ENCODE peak calls at places on chromosomes 1 and 21, in four cellular contexts. Q is stimulated activated CD4-positive, alpha-beta T cell treated with anti-CD3 and anti-CD28 coated beads, Interleukin-12 subunit alpha, Interleukin-12 subunit beta, amount 100 ng/mL, for 4 hours; S is NCI-H2107; R is aorta. N is an unnamed sample.
A peak's percentile ranks its signal among the peaks of the same experiment; 100 is the strongest.

GRCh38 chr1:23402286-23403037 is 22.1 kb downstream of the TCEA3 start:
- DNase-seq in Q (no peak), S (no peak), R (no peak), N (no peak)

GRCh38 chr1:9292361-9293240 is at the start of gene SPSB1:
- DNase-seq in Q (peak; percentile 62), S (no peak), R (peak; percentile 88), N (peak; percentile 69)

GRCh38 chr1:204261746-204262505 is 48.1 kb upstream of the GOLT1A start:
- DNase-seq in Q (no peak), S (no peak), R (no peak), N (no peak)

GRCh38 chr1:55789466-55789865 is 574.3 kb upstream of the USP24 start:
- DNase-seq in Q (no peak), S (no peak), R (no peak), N (no peak)

GRCh38 chr1:54989473-54989872 is 9.0 kb downstream of the TMEM61 start:
- DNase-seq in Q (no peak), S (no peak), R (no peak), N (no peak)

GRCh38 chr1:115912116-115912515 is 64.2 kb upstream of the SLC22A15 start:
- DNase-seq in Q (no peak), S (no peak), R (no peak), N (no peak)

GRCh38 chr1:234707641-234708040 is 97.7 kb upstream of the IRF2BP2 start:
- DNase-seq in Q (no peak), S (no peak), R (no peak), N (no peak)

GRCh38 chr1:7493711-7494110 is 277.4 kb upstream of the VAMP3 start:
- DNase-seq in Q (no peak), S (no peak), R (no peak), N (no peak)

GRCh38 chr21:31557956-31558838 is 101.3 kb upstream of the SOD1 start:
- DNase-seq in Q (peak; percentile 24), S (peak; percentile 55), R (peak; percentile 73), N (peak; percentile 65)

GRCh38 chr1:89363638-89364536 is at the start of gene GBP6:
- DNase-seq in Q (no peak), S (no peak), R (no peak), N (no peak)

GRCh38 chr1:223670458-223671159 is 5.1 kb upstream of the CAPN8 start:
- DNase-seq in Q (no peak), S (no peak), R (no peak), N (peak; percentile 70)

GRCh38 chr1:246608616-246609376 is 42.5 kb downstream of the CNST start:
- DNase-seq in Q (peak; percentile 17), S (no peak), R (no peak), N (peak; percentile 35)

GRCh38 chr1:66346873-66347272 is 187.1 kb upstream of the SGIP1 start:
- DNase-seq in Q (no peak), S (no peak), R (no peak), N (no peak)

GRCh38 chr1:54922921-54923421 is 36.0 kb upstream of the DHCR24 start:
- DNase-seq in Q (no peak), S (no peak), R (no peak), N (no peak)

GRCh38 chr1:50976111-50976889 is 6.3 kb downstream of the CDKN2C start:
- DNase-seq in Q (no peak), S (no peak), R (no peak), N (no peak)

GRCh38 chr1:99850458-99850974 is 355 bp downstream of the AGL start:
- DNase-seq in Q (no peak), S (no peak), R (no peak), N (no peak)

GRCh38 chr1:243944429-243945160 is 94.6 kb upstream of the AKT3 start:
- DNase-seq in Q (no peak), S (no peak), R (no peak), N (peak; percentile 45)

GRCh38 chr1:9680828-9681227 is 29.3 kb downstream of the PIK3CD start:
- DNase-seq in Q (no peak), S (no peak), R (no peak), N (no peak)

GRCh38 chr1:56803561-56804156 is 15.5 kb downstream of the FYB2 start:
- DNase-seq in Q (no peak), S (peak; percentile 58), R (no peak), N (peak; percentile 60)